ENCODE peak calls at places on chromosomes 3 and 15, in ten cellular contexts. F is epithelial cell of esophagus, L is HL-60, Q is HFF-Myc, K is AG10803, H is lower leg skin, C is bronchial epithelial cell, A is AG09319, N is NB4, E is suprapubic skin. V is an unnamed sample.

GRCh38 chr3:123080864-123081562 is 14.2 kb downstream of the PDIA5 start:
- DNase-seq in K (no peak), C (no peak), A (no peak), Q (no peak), L (no peak), N (peak; percentile 23), F (no peak), H (no peak), E (no peak), V (no peak)

GRCh38 chr15:85312925-85313324 is 67.5 kb upstream of the AKAP13 start:
- DNase-seq in E (no peak), A (no peak), L (no peak), N (peak; percentile 74), F (no peak), C (no peak), Q (no peak), K (peak; percentile 62), H (no peak), V (no peak)

GRCh38 chr3:10930641-10931040 is 61.9 kb upstream of the SLC6A1 start:
- DNase-seq in F (no peak), K (no peak), H (no peak), E (no peak), N (no peak), A (no peak), C (no peak), Q (no peak), L (no peak), V (peak; percentile 42)

GRCh38 chr3:113439576-113439975 is 1.7 kb downstream of the CFAP44 start:
- DNase-seq in E (no peak), A (no peak), H (no peak), L (no peak), C (peak; percentile 29), N (no peak), K (no peak), Q (no peak), F (peak; percentile 42), V (no peak)

GRCh38 chr3:24683511-24684384 is 189.1 kb upstream of the THRB start:
- DNase-seq in C (peak; percentile 62), H (no peak), A (peak; percentile 59), F (peak; percentile 72), N (peak; percentile 51), Q (peak; percentile 56), L (no peak), E (no peak), K (peak; percentile 86), V (no peak)

GRCh38 chr15:47360296-47360695 is 357.0 kb upstream of the SEMA6D start:
- DNase-seq in C (peak; percentile 38), H (no peak), F (peak; percentile 42), L (no peak), Q (no peak), N (no peak), E (no peak), K (no peak), A (no peak), V (no peak)

GRCh38 chr15:64911317-64912186 is at the start of gene ANKDD1A:
- DNase-seq in Q (no peak), C (peak; percentile 33), K (peak; percentile 30), N (peak; percentile 10), H (no peak), L (no peak), A (no peak), F (peak; percentile 54), E (peak; percentile 83), V (peak; percentile 80)

GRCh38 chr15:92079047-92079446 is 225.5 kb downstream of the SLCO3A1 start:
- DNase-seq in F (no peak), C (no peak), A (no peak), L (peak; percentile 6), H (no peak), K (no peak), N (peak; percentile 59), Q (no peak), E (no peak), V (no peak)

GRCh38 chr3:161035711-161036110 is 69.4 kb downstream of the B3GALNT1 start:
- DNase-seq in A (peak; percentile 66), L (peak; percentile 44), K (peak; percentile 16), Q (no peak), N (peak; percentile 86), F (no peak), C (peak; percentile 5), H (no peak), E (no peak), V (no peak)

GRCh38 chr3:54999159-54999558 is 71.3 kb upstream of the LRTM1 start:
- DNase-seq in A (no peak), C (peak; percentile 75), K (peak; percentile 86), L (peak; percentile 45), N (peak; percentile 59), E (no peak), Q (peak; percentile 40), H (no peak), F (peak; percentile 60), V (no peak)

GRCh38 chr3:38136807-38137614 is at the start of gene ACAA1:
- DNase-seq in N (peak; percentile 99), E (peak; percentile 100), H (peak; percentile 100), A (peak; percentile 97), C (peak; percentile 98), K (peak; percentile 99), L (peak; percentile 94), F (peak; percentile 100), Q (peak; percentile 96), V (peak; percentile 98)

GRCh38 chr3:94686208-94686607 is 623.3 kb downstream of the NSUN3 start:
- DNase-seq in F (peak; percentile 10), H (no peak), E (no peak), Q (no peak), A (no peak), C (peak; percentile 56), K (no peak), L (no peak), N (no peak), V (no peak)

GRCh38 chr3:125186261-125186770 is 26.2 kb downstream of the SLC12A8 start:
- DNase-seq in E (no peak), H (no peak), C (no peak), N (no peak), Q (no peak), F (no peak), L (no peak), K (peak; percentile 41), A (no peak), V (no peak)

GRCh38 chr3:169112153-169112892 is 551.2 kb downstream of the MECOM start:
- DNase-seq in K (peak; percentile 82), N (no peak), C (peak; percentile 93), L (no peak), A (no peak), H (no peak), E (no peak), Q (peak; percentile 72), F (peak; percentile 81), V (no peak)

GRCh38 chr15:63503739-63504246 is 600 bp upstream of the USP3 start:
- DNase-seq in H (no peak), Q (no peak), L (peak; percentile 76), C (peak; percentile 95), F (peak; percentile 94), A (no peak), E (no peak), N (peak; percentile 79), K (peak; percentile 80), V (no peak)

GRCh38 chr15:70974004-70974832 is 81.6 kb downstream of the LRRC49 start:
- DNase-seq in K (peak; percentile 68), Q (peak; percentile 57), H (no peak), C (peak; percentile 58), F (peak; percentile 66), A (peak; percentile 24), E (no peak), L (no peak), N (peak; percentile 47), V (no peak)

GRCh38 chr3:25884981-25885380 is 95.1 kb downstream of the OXSM start:
- DNase-seq in N (no peak), Q (no peak), A (no peak), H (no peak), E (no peak), C (no peak), L (no peak), K (no peak), F (no peak), V (no peak)

GRCh38 chr15:100910119-100910518 is 9.0 kb upstream of the LRRK1 start:
- DNase-seq in Q (no peak), F (no peak), A (no peak), K (no peak), L (no peak), N (no peak), C (no peak), E (peak; percentile 47), H (no peak), V (no peak)
- TF ChIP-seq CTCF in Q (peak; percentile 27), F (peak; percentile 21), A (peak; percentile 17), K (peak; percentile 18), L (no peak), N (peak; percentile 12), C (no peak), E (no peak), H (no peak), V (peak; percentile 52)

DNA sequence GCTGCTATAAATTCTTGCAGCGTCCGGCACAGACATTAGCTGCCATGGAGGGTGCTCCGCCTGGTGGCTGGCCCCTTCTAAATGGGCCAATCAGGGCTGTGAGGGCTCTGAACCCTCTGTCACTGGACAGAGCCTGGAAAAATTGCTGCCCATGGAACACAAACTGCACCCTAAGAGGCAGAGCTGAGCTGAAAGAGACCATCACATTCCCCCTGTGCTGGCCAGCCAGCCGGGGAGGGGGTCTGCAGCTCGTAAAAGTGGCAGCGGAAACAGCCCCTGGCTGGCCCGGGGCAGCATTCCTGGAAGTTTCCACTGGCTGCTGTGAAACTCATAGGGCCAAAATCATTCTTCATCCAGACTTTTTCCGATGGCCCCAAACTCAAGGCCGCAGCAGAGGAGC is 21.0 kb upstream of the DUSP7 start:
- DNase-seq in N (no peak), K (no peak), E (no peak), F (no peak), L (no peak), C (no peak), H (no peak), Q (no peak), A (no peak), V (no peak)
- TF ChIP-seq CTCF in N (no peak), K (peak; percentile 14), E (no peak), F (no peak), L (no peak), C (no peak), H (no peak), Q (no peak), A (peak; percentile 27), V (no peak)

GRCh38 chr15:89421219-89421618 is 75.2 kb downstream of the RHCG start:
- DNase-seq in E (no peak), A (no peak), F (no peak), L (no peak), C (no peak), Q (no peak), K (no peak), H (no peak), N (no peak), V (no peak)
- TF ChIP-seq CTCF in E (no peak), A (no peak), F (no peak), L (no peak), C (no peak), Q (no peak), K (no peak), H (no peak), N (peak; percentile 18), V (no peak)

GRCh38 chr15:61367953-61368352 is 138.9 kb upstream of the RORA start:
- DNase-seq in Q (no peak), E (no peak), H (no peak), F (no peak), N (no peak), C (no peak), A (no peak), L (no peak), K (no peak), V (no peak)
- TF ChIP-seq CTCF in Q (no peak), E (no peak), H (no peak), F (no peak), N (no peak), C (no peak), A (no peak), L (no peak), K (no peak), V (no peak)